ENCODE peak calls at places on chromosomes 7 and 10, in four cellular contexts. U is stimulated activated CD8-positive, alpha-beta memory T cell treated with anti-CD3 and anti-CD28 coated beads, Interleukin-15, amount 100 ng/mL, for 24 hours; V is NCI-H1417; M is progenitor cell of endocrine pancreas. Q is an unnamed sample.

GRCh38 chr7:155733582-155734444 is 78.5 kb downstream of the SHH start:
- DNase-seq in U (no peak), V (no peak), M (no peak), Q (no peak)

GRCh38 chr10:85544956-85545355 is 821.6 kb downstream of the GRID1 start:
- DNase-seq in U (no peak), V (no peak), M (no peak), Q (no peak)

GRCh38 chr7:150399861-150400778 is 21.0 kb downstream of the ZNF775 start:
- DNase-seq in U (no peak), V (no peak), M (no peak), Q (no peak)

GRCh38 chr7:109939207-109939606 is 1151.7 kb upstream of the LRRN3 start:
- DNase-seq in U (no peak), V (no peak), M (no peak), Q (no peak)

GRCh38 chr7:152511736-152512135 is 75.9 kb upstream of the KMT2C start:
- DNase-seq in U (no peak), V (no peak), M (no peak), Q (no peak)

GRCh38 chr10:112394475-112394875 is 20.6 kb downstream of the ACSL5 start:
- DNase-seq in U (no peak), V (no peak), M (no peak), Q (no peak)

GRCh38 chr10:43255644-43256431 is 11.0 kb downstream of the RASGEF1A start:
- DNase-seq in U (no peak), V (peak; percentile 9), M (peak; percentile 9), Q (no peak)

GRCh38 chr10:85170026-85170425 is 841.6 kb downstream of the CCSER2 start:
- DNase-seq in U (no peak), V (no peak), M (no peak), Q (no peak)

GRCh38 chr10:101968286-101968685 is 87.7 kb downstream of the ARMH3 start:
- DNase-seq in U (no peak), V (no peak), M (no peak), Q (no peak)

Q was measured in H1.